ENCODE peak calls at places on chromosome 20, in six cellular contexts. F, X, S, A, K and Z are unnamed samples.

GRCh38 chr20:50915424-50915823 is 15.8 kb downstream of the ADNP start:
- DNase-seq in F (no peak), X (peak; percentile 11), S (no peak), A (peak; percentile 76), K (peak; percentile 32), Z (no peak)

GRCh38 chr20:6579824-6580223 is 187.7 kb upstream of the BMP2 start:
- DNase-seq in F (no peak), X (no peak), S (no peak), A (no peak), K (no peak), Z (no peak)

GRCh38 chr20:59253325-59253724 is 47.1 kb upstream of the EDN3 start:
- DNase-seq in F (peak; percentile 11), X (no peak), S (no peak), A (no peak), K (no peak), Z (no peak)

GRCh38 chr20:25249198-25249931 is 1.5 kb downstream of the PYGB start:
- DNase-seq in F (no peak), X (no peak), S (no peak), A (peak; percentile 41), K (peak; percentile 28), Z (no peak)

GRCh38 chr20:22453244-22454080 is 130.9 kb downstream of the FOXA2 start:
- DNase-seq in F (no peak), X (no peak), S (no peak), A (peak; percentile 36), K (peak; percentile 25), Z (no peak)

GRCh38 chr20:58994390-58995159 is 12.5 kb downstream of the CTSZ start:
- DNase-seq in F (no peak), X (no peak), S (no peak), A (no peak), K (no peak), Z (no peak)

GRCh38 chr20:53020834-53021233 is 48.7 kb downstream of the TSHZ2 start:
- DNase-seq in F (no peak), X (no peak), S (no peak), A (no peak), K (no peak), Z (no peak)

GRCh38 chr20:39627765-39628164 is 665.6 kb downstream of the DHX35 start:
- DNase-seq in F (no peak), X (no peak), S (no peak), A (peak; percentile 63), K (no peak), Z (no peak)

GRCh38 chr20:49603209-49603627 is 35.3 kb upstream of the PTGIS start:
- DNase-seq in F (no peak), X (peak; percentile 43), S (peak; percentile 32), A (peak; percentile 56), K (peak; percentile 47), Z (no peak)

GRCh38 chr20:61437280-61438206 is 185.5 kb downstream of the CDH4 start:
- DNase-seq in F (no peak), X (peak; percentile 16), S (no peak), A (peak; percentile 79), K (no peak), Z (peak; percentile 78)

GRCh38 chr20:11080776-11081406 is 407.1 kb upstream of the JAG1 start:
- DNase-seq in F (no peak), X (no peak), S (no peak), A (no peak), K (no peak), Z (no peak)

GRCh38 chr20:5127204-5127858 is 523 bp downstream of the CDS2 start:
- DNase-seq in F (peak; percentile 69), X (no peak), S (peak; percentile 88), A (peak; percentile 55), K (peak; percentile 70), Z (no peak)

GRCh38 chr20:62782149-62782892 is 14.0 kb upstream of the MRGBP start:
- DNase-seq in F (no peak), X (no peak), S (no peak), A (no peak), K (no peak), Z (no peak)
- TF ChIP-seq CTCF in F (peak; percentile 25), X (peak; percentile 39), S (peak; percentile 9), A (peak; percentile 28), K (no peak), Z (no peak)

GRCh38 chr20:36175475-36175995 is 21.0 kb downstream of the EPB41L1 start:
- DNase-seq in F (no peak), X (no peak), S (peak; percentile 13), A (no peak), K (no peak), Z (no peak)
- H3K4me3 ChIP-seq in F (no peak overlapping the region), X (no peak overlapping the region), S (no peak overlapping the region), A (no peak overlapping the region), K (no peak overlapping the region), Z (no peak overlapping the region)

DNA sequence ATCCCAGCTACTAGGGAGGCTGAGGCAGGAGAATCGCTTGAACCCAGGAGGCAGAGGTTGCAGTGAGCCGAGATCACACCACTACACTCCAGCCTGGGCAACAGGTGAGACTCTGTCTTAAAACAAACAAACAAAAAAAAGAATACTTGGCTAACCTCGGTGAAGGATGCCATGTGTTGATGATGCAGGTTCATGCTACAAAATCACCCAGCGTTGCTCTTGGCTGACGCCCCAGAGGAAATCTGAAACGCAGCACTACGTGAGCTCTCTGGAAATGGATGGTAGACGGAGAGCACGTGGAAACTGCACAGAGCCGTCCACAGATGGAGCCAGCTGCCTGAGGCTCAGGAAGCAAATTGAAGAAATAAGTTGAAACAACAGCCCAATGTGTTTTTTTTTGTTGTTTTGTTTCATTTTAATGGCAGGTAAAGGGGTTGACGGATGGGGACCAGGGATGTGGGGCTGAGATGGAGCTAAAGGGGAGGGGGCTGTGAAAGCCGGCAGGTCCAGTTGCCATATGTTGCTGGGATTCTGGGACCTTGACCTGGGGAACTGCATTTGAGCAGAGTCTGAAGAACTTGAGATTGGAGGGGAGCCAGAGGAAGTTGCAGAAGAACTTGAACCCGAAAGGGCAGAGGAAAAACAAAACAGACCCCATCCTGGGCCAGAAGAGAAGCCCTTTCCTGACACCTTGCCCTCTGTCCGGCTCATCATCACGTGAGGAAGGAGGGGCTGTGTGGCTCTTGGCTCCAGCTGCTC is 12.8 kb upstream of the MANBAL start:
- DNase-seq in F (peak; percentile 41), X (peak; percentile 75), S (peak; percentile 81), A (peak; percentile 89), K (peak; percentile 63), Z (no peak)
- TF ChIP-seq CTCF in F (peak; percentile 48), X (peak; percentile 63), S (peak; percentile 8), A (peak; percentile 42), K (peak; percentile 41), Z (peak; percentile 50)

GRCh38 chr20:17969276-17969883 is 562 bp downstream of the MGME1 start:
- DNase-seq in F (peak; percentile 45), X (no peak), S (peak; percentile 64), A (no peak), K (peak; percentile 53), Z (no peak)

GRCh38 chr20:17969884-17970409 is 1.1 kb downstream of the MGME1 start:
- DNase-seq in F (peak; percentile 77), X (peak; percentile 61), S (peak; percentile 82), A (peak; percentile 76), K (no peak), Z (no peak)

GRCh38 chr20:17968366-17969275 is at the start of the genes MGME1 and SNX5:
- DNase-seq in F (peak; percentile 100), X (peak; percentile 100), S (peak; percentile 100), A (peak; percentile 99), K (peak; percentile 95), Z (peak; percentile 95)

GRCh38 chr20:17971571-17972013 is 2.8 kb downstream of the MGME1 start:
- DNase-seq in F (peak; percentile 61), X (peak; percentile 51), S (no peak), A (peak; percentile 35), K (no peak), Z (peak; percentile 72)

GRCh38 chr20:17972121-17972520 is 3.3 kb downstream of the MGME1 start:
- DNase-seq in F (no peak), X (no peak), S (no peak), A (no peak), K (no peak), Z (no peak)
- H3K4me3 ChIP-seq in F (peak overlapping the region; percentile 97), X (peak overlapping the region; percentile 95), S (peak overlapping the region; percentile 78), A (peak overlapping the region; percentile 79), K (peak overlapping the region; percentile 99), Z (peak overlapping the region; percentile 37)

GRCh38 chr20:8361008-8361652 is 229.1 kb downstream of the PLCB1 start:
- DNase-seq in F (no peak), X (peak; percentile 79), S (peak; percentile 14), A (peak; percentile 69), K (no peak), Z (no peak)
- TF ChIP-seq CTCF in F (peak; percentile 3), X (peak; percentile 32), S (no peak), A (peak; percentile 25), K (peak; percentile 42), Z (no peak)